ENCODE peak calls at places on chromosome 11, in five cellular contexts. M is NB4; G is Kasumi-1; O is MV-4-11; B is activated CD4-positive, alpha-beta T cell treated with anti-CD3 and anti-CD28 coated beads, Interleukin-2, amount 10 ng/mL, durations not matched to agents 7 days and 5 days. Z is an unnamed sample.

GRCh38 chr11:18243783-18244362 is 4.6 kb downstream of the SAA2 start:
- DNase-seq in M (peak; percentile 77), B (peak; percentile 87), G (peak; percentile 89), O (peak; percentile 69), Z (no peak)

GRCh38 chr11:31487848-31488247 is 21.6 kb downstream of the IMMP1L start:
- DNase-seq in G (peak; percentile 67), B (peak; percentile 29), O (peak; percentile 63), M (peak; percentile 57), Z (no peak)

GRCh38 chr11:67384851-67385366 is 6.9 kb upstream of the RAD9A start:
- DNase-seq in G (no peak), O (no peak), M (no peak), B (no peak), Z (no peak)

GRCh38 chr11:125494601-125494986 is 1.5 kb downstream of the FEZ1 start:
- DNase-seq in B (no peak), G (no peak), M (no peak), O (no peak), Z (no peak)

GRCh38 chr11:88552377-88553029 is 215.0 kb upstream of the CTSC start:
- DNase-seq in O (peak; percentile 55), G (peak; percentile 58), M (peak; percentile 74), B (peak; percentile 70), Z (no peak)

GRCh38 chr11:64287676-64288352 is 2.2 kb downstream of the GPR137 start:
- DNase-seq in B (no peak), G (no peak), M (no peak), O (no peak), Z (no peak)

GRCh38 chr11:45411221-45411946 is 125.2 kb upstream of the SYT13 start:
- DNase-seq in B (no peak), M (no peak), G (no peak), O (no peak), Z (no peak)

GRCh38 chr11:67311556-67312082 is 8.3 kb downstream of the SSH3 start:
- DNase-seq in O (no peak), M (no peak), B (no peak), G (no peak), Z (no peak)

GRCh38 chr11:104735013-104735412 is 163.2 kb downstream of the CASP12 start:
- DNase-seq in G (no peak), B (no peak), O (peak; percentile 30), M (no peak), Z (no peak)